ENCODE peak calls at places on chromosomes 4 and X, in nine cellular contexts. A is aorta, Z is sigmoid colon, S is GM23338, M is endodermal cell, O is PC-3, P is transverse colon, H is tibial nerve, D is ovary. B is an unnamed sample.

GRCh38 chrX:12950851-12951589 is 23.9 kb upstream of the TMSB4X start:
- DNase-seq in M (peak; percentile 93), P (peak; percentile 63), O (no peak), S (peak; percentile 65), A (no peak), H (no peak), Z (no peak), D (no peak), B (peak; percentile 54)

GRCh38 chr4:169915545-169915944 is 110.7 kb downstream of the MFAP3L start:
- DNase-seq in M (no peak), P (no peak), O (no peak), S (no peak), H (no peak), A (no peak), D (no peak), Z (no peak), B (no peak)

GRCh38 chr4:110289601-110290100 is 91.2 kb upstream of the ELOVL6 start:
- DNase-seq in O (no peak), A (no peak), P (no peak), D (no peak), Z (no peak), M (no peak), H (no peak), S (peak; percentile 27), B (no peak)

GRCh38 chr4:159016527-159017137 is 86.2 kb upstream of the RAPGEF2 start:
- DNase-seq in D (peak; percentile 41), O (no peak), H (no peak), A (no peak), S (peak; percentile 80), M (peak; percentile 88), P (peak; percentile 34), Z (no peak), B (no peak)

GRCh38 chr4:40564004-40564403 is 65.7 kb downstream of the RBM47 start:
- DNase-seq in M (no peak), O (peak; percentile 58), Z (no peak), D (no peak), S (no peak), H (no peak), A (no peak), P (no peak), B (no peak)

GRCh38 chr4:66539745-66540144 is 869.5 kb upstream of the EPHA5 start:
- DNase-seq in S (no peak), Z (no peak), H (no peak), D (no peak), O (no peak), A (no peak), M (no peak), P (no peak), B (no peak)

GRCh38 chr4:15147709-15148651 is 145.7 kb downstream of the CPEB2 start:
- DNase-seq in P (no peak), D (no peak), A (no peak), O (no peak), S (no peak), M (no peak), H (no peak), Z (no peak), B (no peak)

GRCh38 chr4:101563126-101563525 is 215.8 kb upstream of the PPP3CA start:
- DNase-seq in S (no peak), O (no peak), H (no peak), D (no peak), Z (no peak), P (no peak), A (no peak), M (no peak), B (no peak)

GRCh38 chr4:47926667-47927258 is 12.4 kb upstream of the NFXL1 start:
- DNase-seq in P (peak; percentile 51), M (peak; percentile 87), O (peak; percentile 67), H (no peak), S (peak; percentile 94), A (no peak), Z (no peak), D (peak; percentile 45), B (no peak)

GRCh38 chr4:152943673-152944072 is 7.5 kb downstream of the FHDC1 start:
- DNase-seq in A (no peak), Z (no peak), M (peak; percentile 42), O (no peak), S (no peak), P (no peak), H (no peak), D (no peak), B (no peak)

GRCh38 chr4:183438458-183439113 is 5.8 kb upstream of the CDKN2AIP start:
- DNase-seq in D (no peak), M (no peak), A (no peak), P (peak; percentile 41), S (no peak), O (peak; percentile 94), Z (no peak), H (no peak), B (no peak)

GRCh38 chrX:44234541-44234940 is 108.9 kb downstream of the EFHC2 start:
- DNase-seq in O (no peak), Z (no peak), A (no peak), M (no peak), H (no peak), D (no peak), P (no peak), S (no peak), B (no peak)

GRCh38 chr4:167035390-167035789 is 198.9 kb downstream of the SPOCK3 start:
- DNase-seq in S (no peak), A (no peak), H (no peak), Z (no peak), D (no peak), M (no peak), O (no peak), P (no peak), B (no peak)
- H3K4me3 ChIP-seq in S (no peak overlapping the region), A (no peak overlapping the region), H (no peak overlapping the region), Z (no peak overlapping the region), D (no peak overlapping the region), M (no peak overlapping the region), O (no peak overlapping the region), P (no peak overlapping the region), B (no peak overlapping the region)

GRCh38 chr4:2786794-2787229 is 6.1 kb upstream of the SH3BP2 start:
- DNase-seq in A (peak; percentile 70), S (no peak), O (no peak), H (no peak), P (no peak), D (no peak), Z (no peak), M (no peak), B (no peak)

GRCh38 chr4:2783790-2784189 is 9.1 kb upstream of the SH3BP2 start:
- DNase-seq in S (no peak), O (no peak), D (no peak), M (no peak), A (no peak), H (no peak), P (no peak), Z (no peak), B (no peak)

GRCh38 chr4:2786152-2786671 is 6.7 kb upstream of the SH3BP2 start:
- DNase-seq in Z (peak; percentile 56), H (no peak), O (no peak), P (peak; percentile 34), A (peak; percentile 67), S (no peak), D (no peak), M (no peak), B (peak; percentile 35)

GRCh38 chr4:2787230-2788100 is 5.4 kb upstream of the SH3BP2 start:
- DNase-seq in D (no peak), H (peak; percentile 21), Z (peak; percentile 78), S (no peak), O (no peak), P (peak; percentile 70), M (peak; percentile 69), A (peak; percentile 76), B (peak; percentile 64)

GRCh38 chr4:2785613-2786012 is 7.3 kb upstream of the SH3BP2 start:
- DNase-seq in P (no peak), H (peak; percentile 4), D (no peak), M (peak; percentile 45), Z (peak; percentile 50), O (no peak), A (peak; percentile 30), S (no peak), B (peak; percentile 39)
- H3K27ac ChIP-seq in P (no peak overlapping the region), H (no peak overlapping the region), D (no peak overlapping the region), M (no peak overlapping the region), Z (no peak overlapping the region), O (no peak overlapping the region), A (no peak overlapping the region), S (no peak overlapping the region), B (no peak overlapping the region)

GRCh38 chr4:177322881-177323280 is 13.2 kb downstream of the NEIL3 start:
- DNase-seq in P (no peak), D (no peak), Z (no peak), M (no peak), O (no peak), A (no peak), H (no peak), S (no peak), B (no peak)
- H3K4me3 ChIP-seq in P (no peak overlapping the region), D (no peak overlapping the region), Z (no peak overlapping the region), M (no peak overlapping the region), O (no peak overlapping the region), A (no peak overlapping the region), H (no peak overlapping the region), S (no peak overlapping the region), B (no peak overlapping the region)

GRCh38 chrX:69142688-69143239 is 22.5 kb downstream of the PJA1 start:
- DNase-seq in S (peak; percentile 8), P (no peak), A (peak; percentile 61), H (no peak), Z (no peak), O (no peak), M (no peak), D (peak; percentile 24), B (no peak)
- H3K27ac ChIP-seq in S (no peak overlapping the region), P (no peak overlapping the region), A (no peak overlapping the region), H (peak overlapping the region; percentile 60), Z (no peak overlapping the region), O (no peak overlapping the region), M (no peak overlapping the region), D (no peak overlapping the region), B (no peak overlapping the region)

DNA sequence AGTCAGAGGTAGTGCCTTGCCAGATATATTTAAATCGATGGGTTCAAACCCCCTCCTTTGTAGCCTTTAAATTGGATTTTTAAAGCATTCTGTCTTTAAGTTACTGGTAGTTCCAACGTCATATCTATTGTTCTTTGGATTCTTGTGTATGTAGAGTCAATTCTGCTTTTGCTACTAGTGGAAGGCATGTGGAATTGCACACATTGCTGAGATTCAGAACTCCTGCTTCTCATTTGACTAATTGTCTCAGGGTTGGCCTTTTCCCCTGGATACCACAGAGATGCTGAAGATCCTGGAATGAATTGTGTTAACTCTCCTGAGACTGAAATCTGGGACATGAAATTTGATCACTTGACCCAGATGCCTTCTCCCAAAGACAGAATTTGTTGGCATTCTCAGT is 328.3 kb upstream of the RPS6KA3 start:
- DNase-seq in S (peak; percentile 59), Z (no peak), P (no peak), H (no peak), D (no peak), M (no peak), A (no peak), O (peak; percentile 9), B (no peak)
- H3K4me3 ChIP-seq in S (no peak overlapping the region), Z (no peak overlapping the region), P (no peak overlapping the region), H (no peak overlapping the region), D (no peak overlapping the region), M (no peak overlapping the region), A (no peak overlapping the region), O (no peak overlapping the region), B (no peak overlapping the region)

DNA sequence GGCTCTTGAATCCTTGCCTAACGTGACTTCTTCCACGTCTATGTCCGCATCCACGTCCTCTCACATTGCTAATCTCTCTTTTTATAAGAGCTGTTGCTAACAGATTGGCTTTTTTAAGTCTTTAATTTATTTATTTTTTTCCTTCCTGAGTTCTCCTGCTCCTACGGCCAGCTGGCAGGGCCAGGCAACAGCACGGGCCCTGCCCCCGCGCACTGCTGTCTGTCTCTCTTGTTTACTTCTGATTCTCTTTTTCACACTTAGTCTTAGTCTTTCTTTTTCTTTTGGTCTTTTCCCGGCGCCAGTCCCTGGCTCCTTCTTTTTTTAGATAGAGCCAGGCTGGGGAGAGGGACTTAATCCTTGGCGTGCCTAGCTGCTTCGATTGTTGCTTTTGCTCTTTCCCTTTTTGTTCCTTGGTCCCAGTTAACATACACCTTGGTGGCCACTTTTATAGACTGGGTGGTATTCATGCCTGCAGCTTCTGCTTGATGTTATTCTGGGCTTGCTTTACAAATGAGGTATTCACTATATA is 53.2 kb upstream of the RBMX start:
- DNase-seq in O (no peak), Z (no peak), D (peak; percentile 51), M (no peak), H (no peak), S (no peak), A (no peak), P (no peak), B (no peak)
- H3K27ac ChIP-seq in O (no peak overlapping the region), Z (peak overlapping the region; percentile 67), D (peak overlapping the region; percentile 36), M (no peak overlapping the region), H (no peak overlapping the region), S (no peak overlapping the region), A (no peak overlapping the region), P (no peak overlapping the region), B (peak overlapping the region; percentile 31)